ENCODE peak calls at places on chromosomes 13 and 19, in four cellular contexts. One of them, this sample, is unnamed.

GRCh38 chr13:60163525-60164471 is at the start of gene DIAPH3:
- DNase-seq in A549: peak
- DNase-seq in GM23338: peak
- DNase-seq in HCT116: peak
- DNase-seq in this sample: peak

GRCh38 chr19:16160943-16161560 is 12.3 kb downstream of the CIB3 start:
- DNase-seq in A549: peak
- DNase-seq in GM23338: no peak
- DNase-seq in HCT116: peak
- DNase-seq in this sample: no peak

GRCh38 chr19:9914315-9915207 is 21.8 kb downstream of the OLFM2 start:
- DNase-seq in A549: peak
- DNase-seq in GM23338: peak
- DNase-seq in HCT116: peak
- DNase-seq in this sample: peak

GRCh38 chr19:38266070-38266469 is 1.7 kb downstream of the SPINT2 start:
- DNase-seq in A549: no peak
- DNase-seq in GM23338: no peak
- DNase-seq in HCT116: no peak
- DNase-seq in this sample: no peak

GRCh38 chr13:26707122-26708006 is 53.2 kb downstream of the GPR12 start:
- DNase-seq in A549: peak
- DNase-seq in GM23338: peak
- DNase-seq in HCT116: peak
- DNase-seq in this sample: no peak

GRCh38 chr19:38070573-38070972 is 153.4 kb downstream of the DPF1 start:
- DNase-seq in A549: no peak
- DNase-seq in GM23338: no peak
- DNase-seq in HCT116: no peak
- DNase-seq in this sample: no peak

GRCh38 chr13:113820813-113821651 is 42.8 kb downstream of the GAS6 start:
- DNase-seq in A549: peak
- DNase-seq in GM23338: no peak
- DNase-seq in HCT116: no peak
- DNase-seq in this sample: no peak

GRCh38 chr19:49642488-49643035 is 553 bp downstream of the SCAF1 start:
- DNase-seq in A549: no peak
- DNase-seq in GM23338: peak
- DNase-seq in HCT116: no peak
- DNase-seq in this sample: no peak

GRCh38 chr13:23673867-23674605 is 103.8 kb downstream of the TNFRSF19 start:
- DNase-seq in A549: no peak
- DNase-seq in GM23338: no peak
- DNase-seq in HCT116: no peak
- DNase-seq in this sample: no peak

GRCh38 chr13:99293178-99293577 is 14.0 kb downstream of the GPR183 start:
- DNase-seq in A549: no peak
- DNase-seq in GM23338: no peak
- DNase-seq in HCT116: no peak
- DNase-seq in this sample: peak

GRCh38 chr19:33399081-33399744 is 25.7 kb downstream of the CEBPG start:
- DNase-seq in A549: no peak
- DNase-seq in GM23338: no peak
- DNase-seq in HCT116: no peak
- DNase-seq in this sample: no peak

GRCh38 chr19:4701557-4701956 is 22.1 kb downstream of the DPP9 start:
- DNase-seq in A549: no peak
- DNase-seq in GM23338: no peak
- DNase-seq in HCT116: no peak
- DNase-seq in this sample: no peak

GRCh38 chr19:44401108-44401786 is at the start of gene ZNF285:
- DNase-seq in A549: peak
- DNase-seq in GM23338: peak
- DNase-seq in HCT116: no peak
- DNase-seq in this sample: peak

GRCh38 chr19:48997972-48998371 is 4.3 kb downstream of the RUVBL2 start:
- DNase-seq in A549: peak
- DNase-seq in GM23338: peak
- DNase-seq in HCT116: peak
- DNase-seq in this sample: peak

GRCh38 chr19:5293607-5294089 is 47.0 kb downstream of the PTPRS start:
- DNase-seq in A549: no peak
- DNase-seq in GM23338: peak
- DNase-seq in HCT116: no peak
- DNase-seq in this sample: no peak

GRCh38 chr13:90618133-90618532 is 729.4 kb upstream of the MIR17HG start:
- DNase-seq in A549: no peak
- DNase-seq in GM23338: peak
- DNase-seq in HCT116: no peak
- DNase-seq in this sample: no peak

GRCh38 chr13:76730220-76730619 is 156.0 kb downstream of the KCTD12 start:
- DNase-seq in A549: no peak
- DNase-seq in GM23338: no peak
- DNase-seq in HCT116: no peak
- DNase-seq in this sample: no peak

GRCh38 chr13:44303681-44304432 is 69.8 kb upstream of the SERP2 start:
- DNase-seq in A549: no peak
- DNase-seq in GM23338: no peak
- DNase-seq in HCT116: no peak
- DNase-seq in this sample: no peak

GRCh38 chr19:55082023-55082851 is 6.6 kb downstream of the EPS8L1 start:
- DNase-seq in A549: peak
- DNase-seq in GM23338: peak
- DNase-seq in HCT116: no peak
- DNase-seq in this sample: no peak

GRCh38 chr13:66624302-66624701 is 605.8 kb downstream of the PCDH9 start:
- DNase-seq in A549: no peak
- DNase-seq in GM23338: no peak
- DNase-seq in HCT116: no peak
- DNase-seq in this sample: no peak

GRCh38 chr13:66617786-66618185 is 612.4 kb downstream of the PCDH9 start:
- DNase-seq in A549: no peak
- DNase-seq in GM23338: peak
- DNase-seq in HCT116: no peak
- DNase-seq in this sample: no peak

GRCh38 chr13:66623129-66623528 is 607.0 kb downstream of the PCDH9 start:
- DNase-seq in A549: no peak
- DNase-seq in GM23338: no peak
- DNase-seq in HCT116: no peak
- DNase-seq in this sample: no peak

GRCh38 chr13:66612983-66613382 is 617.2 kb downstream of the PCDH9 start:
- DNase-seq in A549: no peak
- DNase-seq in GM23338: peak
- DNase-seq in HCT116: no peak
- DNase-seq in this sample: no peak

GRCh38 chr13:66618702-66619101 is 611.4 kb downstream of the PCDH9 start:
- DNase-seq in A549: peak
- DNase-seq in GM23338: peak
- DNase-seq in HCT116: peak
- DNase-seq in this sample: no peak
- TF ChIP-seq CTCF in A549: peak
- TF ChIP-seq CTCF in GM23338: no peak
- TF ChIP-seq CTCF in HCT116: no peak
- TF ChIP-seq CTCF in this sample: no peak

GRCh38 chr19:1360818-1361461 is 22.8 kb upstream of the NDUFS7 start:
- DNase-seq in A549: no peak
- DNase-seq in GM23338: no peak
- DNase-seq in HCT116: no peak
- DNase-seq in this sample: peak
- TF ChIP-seq REST in A549: no peak
- TF ChIP-seq REST in GM23338: no peak
- TF ChIP-seq REST in HCT116: no peak
- TF ChIP-seq REST in this sample: no peak

GRCh38 chr19:45645631-45646344 is 6.6 kb upstream of the EML2 start:
- DNase-seq in A549: peak
- DNase-seq in GM23338: peak
- DNase-seq in HCT116: peak
- DNase-seq in this sample: no peak
- H3K27ac ChIP-seq in A549: peak
- H3K27ac ChIP-seq in GM23338: no peak
- H3K27ac ChIP-seq in HCT116: peak
- H3K27ac ChIP-seq in this sample: no peak

DNA sequence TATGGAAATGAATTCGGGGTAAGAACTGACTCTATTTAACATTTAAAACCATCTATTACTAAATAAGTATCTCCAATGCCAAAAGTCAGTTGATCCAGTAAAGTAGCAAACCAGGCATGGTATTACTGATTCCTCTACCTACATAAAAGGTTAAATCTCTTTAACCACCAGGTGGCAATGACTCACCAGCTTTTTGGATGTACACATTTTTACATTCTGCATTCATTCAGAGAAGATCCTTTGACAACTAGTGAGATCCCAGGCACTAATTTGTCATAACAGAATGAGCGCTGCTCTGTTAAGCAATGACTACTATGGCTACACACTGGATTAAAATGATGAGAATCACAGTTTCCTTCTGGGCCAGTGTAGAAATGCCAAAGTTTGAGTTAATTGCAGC is 329.8 kb upstream of the GPC6 start:
- DNase-seq in A549: no peak
- DNase-seq in GM23338: peak
- DNase-seq in HCT116: no peak
- DNase-seq in this sample: no peak
- TF ChIP-seq CTCF in A549: no peak
- TF ChIP-seq CTCF in GM23338: peak
- TF ChIP-seq CTCF in HCT116: no peak
- TF ChIP-seq CTCF in this sample: no peak

GRCh38 chr19:31554360-31554759 is 205.1 kb upstream of the TSHZ3 start:
- DNase-seq in A549: no peak
- DNase-seq in GM23338: no peak
- DNase-seq in HCT116: no peak
- DNase-seq in this sample: no peak
- TF ChIP-seq REST in A549: no peak
- TF ChIP-seq REST in GM23338: no peak
- TF ChIP-seq REST in HCT116: no peak
- TF ChIP-seq REST in this sample: no peak

GRCh38 chr13:40660692-40661091 is 5.7 kb downstream of the FOXO1 start:
- DNase-seq in A549: no peak
- DNase-seq in GM23338: no peak
- DNase-seq in HCT116: no peak
- DNase-seq in this sample: no peak
- H3K27ac ChIP-seq in A549: no peak
- H3K27ac ChIP-seq in GM23338: peak
- H3K27ac ChIP-seq in HCT116: no peak
- H3K27ac ChIP-seq in this sample: no peak

This sample was measured in HL-60.